ENCODE peak calls at places on chromosome 22, in ten cellular contexts. M is esophagus squamous epithelium; O is right lobe of liver; H is HCT116; D is body of pancreas; V is heart right ventricle; R is neuronal stem cell; X is psoas muscle; Q is tibial nerve; U is naive thymus-derived CD4-positive, alpha-beta T cell. S is an unnamed sample. For H3K4me1 and H3K27me3, the result is how much of the 10 kb centered on the place peaks cover.

GRCh38 chr22:46056169-46057041 is 79.4 kb upstream of the WNT7B start:
- DNase-seq in M (no peak), O (peak), H (no peak), D (peak), V (peak), R (no peak), X (peak), Q (peak), U (no peak), S (peak)

GRCh38 chr22:36340621-36341020 is 47.1 kb downstream of the MYH9 start:
- DNase-seq in M (no peak), O (peak), H (no peak), D (no peak), V (no peak), R (no peak), X (no peak), Q (no peak), U (no peak), S (peak)

GRCh38 chr22:43853328-43853931 is 8.9 kb downstream of the SULT4A1 start:
- DNase-seq in M (no peak), O (peak), H (no peak), D (no peak), V (no peak), R (no peak), X (peak), Q (no peak), U (no peak), S (no peak)

GRCh38 chr22:37018815-37019308 is 385 bp downstream of the TST start:
- DNase-seq in M (no peak), O (peak), H (no peak), D (peak), V (peak), R (peak), X (peak), Q (peak), U (no peak), S (no peak)

GRCh38 chr22:25933158-25933788 is 191.3 kb downstream of the MYO18B start:
- DNase-seq in M (no peak), O (no peak), H (no peak), D (no peak), V (no peak), R (no peak), X (no peak), Q (no peak), U (no peak), S (no peak)

GRCh38 chr22:45946805-45947600 is 30.0 kb downstream of the WNT7B start:
- DNase-seq in M (no peak), O (no peak), H (no peak), D (peak), V (no peak), R (no peak), X (no peak), Q (no peak), U (no peak), S (no peak)

GRCh38 chr22:42041784-42042183 is 28.8 kb downstream of the NAGA start:
- DNase-seq in M (no peak), O (no peak), H (no peak), D (no peak), V (no peak), R (no peak), X (no peak), Q (no peak), U (no peak), S (no peak)

GRCh38 chr22:21448627-21449416 is 18.4 kb upstream of the TMEM191C start:
- DNase-seq in M (no peak), O (no peak), H (no peak), D (peak), V (no peak), R (no peak), X (peak), Q (peak), U (no peak), S (peak)

GRCh38 chr22:24996420-24996952 is 44.0 kb downstream of the KIAA1671 start:
- DNase-seq in M (no peak), O (no peak), H (peak), D (no peak), V (no peak), R (peak), X (no peak), Q (no peak), U (no peak), S (peak)

GRCh38 chr22:44540756-44541670 is 43.0 kb upstream of the RTL6 start:
- DNase-seq in M (no peak), O (no peak), H (no peak), D (no peak), V (no peak), R (no peak), X (no peak), Q (no peak), U (no peak), S (no peak)

GRCh38 chr22:25388415-25388814 is 169.0 kb downstream of the CRYBB2 start:
- DNase-seq in M (no peak), O (no peak), H (no peak), D (no peak), V (no peak), R (no peak), X (no peak), Q (no peak), U (no peak), S (no peak)

GRCh38 chr22:43343262-43343988 is at the start of gene SCUBE1:
- DNase-seq in M (no peak), O (peak), H (no peak), D (peak), V (peak), R (peak), X (peak), Q (peak), U (no peak), S (no peak)

GRCh38 chr22:26763633-26764295 is 106.4 kb downstream of the MIAT start:
- DNase-seq in M (no peak), O (peak), H (no peak), D (no peak), V (no peak), R (no peak), X (no peak), Q (no peak), U (no peak), S (no peak)

GRCh38 chr22:36359172-36359973 is 28.4 kb downstream of the MYH9 start:
- DNase-seq in M (no peak), O (no peak), H (no peak), D (no peak), V (no peak), R (no peak), X (no peak), Q (no peak), U (no peak), S (no peak)

GRCh38 chr22:18088825-18089568 is 11.2 kb downstream of the PEX26 start:
- DNase-seq in M (no peak), O (no peak), H (no peak), D (peak), V (no peak), R (no peak), X (peak), Q (no peak), U (no peak), S (no peak)

GRCh38 chr22:43235445-43236400 is 48.8 kb upstream of the TTLL12 start:
- DNase-seq in M (no peak), O (peak), H (no peak), D (no peak), V (no peak), R (no peak), X (no peak), Q (no peak), U (no peak), S (no peak)

GRCh38 chr22:45226681-45227186 is 14.0 kb downstream of the KIAA0930 start:
- DNase-seq in M (no peak), O (peak), H (no peak), D (peak), V (no peak), R (no peak), X (peak), Q (no peak), U (no peak), S (no peak)

DNA sequence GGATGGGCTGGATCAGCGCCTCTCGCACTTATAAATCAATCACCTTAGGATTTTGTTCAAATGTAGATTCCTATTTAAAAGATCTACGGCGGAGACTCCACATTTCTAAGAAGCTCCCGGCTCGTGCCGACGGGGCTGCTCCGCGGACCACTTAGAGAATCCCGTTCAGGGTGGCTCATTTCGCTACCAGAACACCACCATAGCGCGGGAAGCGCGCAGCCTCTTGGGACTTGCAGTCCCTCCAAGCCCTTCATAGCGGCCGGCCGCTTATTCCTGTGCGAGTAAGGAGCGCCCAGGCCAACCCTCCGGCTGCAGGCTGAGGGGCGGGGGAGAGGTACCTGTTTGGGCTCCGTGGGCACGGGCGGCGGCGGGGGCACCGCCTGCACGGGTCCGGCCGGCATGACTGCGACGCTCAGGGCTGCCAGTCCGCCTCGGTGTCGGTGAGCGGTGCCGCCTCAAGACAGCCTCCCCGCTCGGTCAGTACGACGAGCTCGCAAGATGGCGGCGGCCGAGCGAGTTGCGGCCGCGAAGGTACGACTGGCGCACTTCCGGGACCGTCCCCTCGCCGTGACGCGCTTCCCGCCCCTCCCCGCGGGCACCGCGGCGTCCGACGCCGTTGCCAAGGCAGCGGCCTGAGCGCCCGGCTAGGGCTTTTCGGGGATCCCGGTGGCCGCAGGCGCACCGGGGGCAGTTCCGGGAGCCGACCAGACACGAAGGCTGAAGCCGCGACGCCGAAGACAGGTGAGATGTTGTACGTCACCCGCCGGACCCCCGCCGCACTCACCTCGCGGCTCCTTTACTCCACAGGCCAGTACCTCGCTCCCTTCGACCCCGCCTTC is at the start of the genes CCDC157 and SF3A1:
- DNase-seq in M (peak), O (peak), H (peak), D (peak), V (peak), R (peak), X (peak), Q (peak), U (peak), S (peak)
- H3K4me3 ChIP-seq in M (peak), O (peak), H (peak), D (peak), V (peak), R (peak), X (peak), Q (peak), U (peak), S (peak)

DNA sequence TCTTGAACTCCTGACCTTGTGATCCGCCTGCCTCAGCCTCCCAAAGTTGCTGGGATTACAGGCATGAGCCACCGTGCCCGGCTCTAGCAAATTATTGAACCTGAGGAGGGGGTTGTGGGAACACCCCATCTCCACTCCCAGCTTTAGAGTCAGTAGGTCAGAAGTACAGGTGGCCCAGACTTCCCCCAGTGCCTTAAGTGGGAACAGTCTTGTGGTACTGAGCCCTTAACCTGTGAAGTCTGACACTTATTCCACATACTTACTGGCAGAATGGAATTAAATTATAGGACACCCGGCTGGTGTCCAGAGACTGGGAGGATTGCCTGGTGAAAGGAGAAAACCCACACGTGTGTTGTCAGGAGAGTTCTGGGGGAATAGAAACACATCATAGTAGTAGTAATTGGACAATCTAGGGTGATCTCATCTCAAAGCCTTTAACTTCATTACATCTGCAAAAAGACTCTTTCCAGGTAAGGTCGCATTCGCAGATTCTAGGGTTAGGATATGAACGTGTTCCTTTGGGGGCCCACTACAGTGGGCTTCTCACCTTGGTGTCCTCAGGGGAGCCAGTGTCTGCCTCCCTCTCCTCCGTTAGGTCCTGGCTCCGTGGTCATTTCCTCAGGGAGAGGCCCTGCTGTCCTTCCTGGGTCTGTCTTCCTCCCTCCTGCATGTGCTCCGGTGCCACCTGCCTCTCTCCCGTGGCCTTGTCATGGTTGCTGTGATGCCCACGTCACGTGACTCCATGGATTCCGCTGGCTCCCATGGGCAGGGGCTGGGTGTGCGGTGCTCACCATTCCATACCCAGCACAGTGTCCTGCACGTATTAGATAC is 63.8 kb downstream of the BCR start:
- DNase-seq in M (no peak), O (no peak), H (no peak), D (no peak), V (no peak), R (no peak), X (peak), Q (no peak), U (no peak), S (no peak)
- H3K4me1 ChIP-seq in M (half or more), O (under half), H (under half), D (under half), V (half or more), R (under half), X (under half), Q (under half), U (half or more), S (half or more)

GRCh38 chr22:29393019-29393608 is 4.7 kb upstream of the AP1B1 start:
- DNase-seq in M (no peak), O (no peak), H (no peak), D (no peak), V (no peak), R (no peak), X (no peak), Q (no peak), U (no peak), S (no peak)
- H3K27me3 ChIP-seq in M (under half), O (under half), H (under half), D (under half), V (under half), R (under half), X (under half), Q (under half), U (under half), S (under half)

GRCh38 chr22:39388261-39389011 is 11.1 kb upstream of the TAB1 start:
- DNase-seq in M (no peak), O (peak), H (peak), D (peak), V (peak), R (peak), X (peak), Q (peak), U (peak), S (no peak)
- H3K4me3 ChIP-seq in M (peak), O (peak), H (peak), D (peak), V (peak), R (peak), X (peak), Q (peak), U (peak), S (no peak)

GRCh38 chr22:49789289-49790141 is 38.2 kb downstream of the BRD1 start:
- DNase-seq in M (no peak), O (no peak), H (no peak), D (no peak), V (peak), R (no peak), X (peak), Q (peak), U (peak), S (no peak)
- H3K4me1 ChIP-seq in M (half or more), O (under half), H (under half), D (under half), V (half or more), R (under half), X (half or more), Q (under half), U (under half), S (under half)

GRCh38 chr22:39547587-39547947 is 15.0 kb upstream of the RPS19BP1 start:
- DNase-seq in M (no peak), O (no peak), H (no peak), D (no peak), V (no peak), R (no peak), X (no peak), Q (no peak), U (no peak), S (no peak)

GRCh38 chr22:39546064-39546365 is 13.5 kb upstream of the RPS19BP1 start:
- DNase-seq in M (no peak), O (no peak), H (no peak), D (no peak), V (no peak), R (no peak), X (no peak), Q (no peak), U (no peak), S (no peak)

GRCh38 chr22:39545310-39546063 is 12.9 kb upstream of the RPS19BP1 start:
- DNase-seq in M (no peak), O (no peak), H (no peak), D (peak), V (peak), R (peak), X (peak), Q (no peak), U (peak), S (peak)

GRCh38 chr22:39543095-39543494 is 10.5 kb upstream of the RPS19BP1 start:
- DNase-seq in M (no peak), O (no peak), H (no peak), D (no peak), V (no peak), R (no peak), X (no peak), Q (no peak), U (no peak), S (peak)

DNA sequence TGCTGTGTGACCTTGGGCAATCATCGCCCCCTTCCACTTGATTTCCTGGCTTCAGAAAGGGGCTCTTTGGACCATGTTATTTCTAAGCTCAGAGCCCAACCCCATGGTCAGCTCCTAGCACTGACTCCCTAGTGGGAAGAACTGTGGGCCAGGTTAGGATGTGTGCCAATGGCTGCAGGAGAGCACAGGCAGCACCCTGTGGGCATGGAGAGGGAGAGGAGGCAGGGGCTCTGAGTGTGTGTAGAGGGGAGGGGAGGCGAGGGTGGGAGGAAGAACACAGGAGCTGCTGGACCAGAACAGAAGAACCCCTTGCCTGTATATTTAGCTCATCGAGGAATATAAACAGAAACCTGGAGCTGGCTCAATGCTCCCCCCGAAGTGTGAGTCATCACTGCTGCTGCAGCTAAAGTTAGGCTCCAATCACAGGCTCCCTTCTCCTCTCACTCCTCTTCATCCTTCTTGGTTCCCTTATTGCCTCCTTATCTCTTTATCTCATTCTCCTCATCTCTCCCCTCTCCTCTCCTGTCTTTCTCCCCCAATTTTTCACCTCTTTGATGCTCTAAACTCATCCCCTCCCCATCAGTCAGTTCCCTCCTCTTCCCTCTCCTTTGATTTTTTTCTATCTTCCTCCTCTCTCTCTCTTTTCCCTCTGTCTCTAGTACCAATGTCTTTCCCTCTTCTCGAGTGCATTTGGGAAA is 14.5 kb upstream of the RPS19BP1 start:
- DNase-seq in M (no peak), O (no peak), H (no peak), D (no peak), V (no peak), R (no peak), X (peak), Q (no peak), U (no peak), S (no peak)
- H3K27me3 ChIP-seq in M (under half), O (under half), H (under half), D (under half), V (half or more), R (under half), X (under half), Q (half or more), U (under half), S (under half)

GRCh38 chr22:49188591-49188990 is 639.1 kb downstream of the BRD1 start:
- DNase-seq in M (no peak), O (no peak), H (no peak), D (no peak), V (no peak), R (no peak), X (peak), Q (no peak), U (no peak), S (no peak)

GRCh38 chr22:49185312-49185969 is 642.2 kb downstream of the BRD1 start:
- DNase-seq in M (no peak), O (no peak), H (no peak), D (no peak), V (no peak), R (no peak), X (peak), Q (no peak), U (no peak), S (no peak)

GRCh38 chr22:49186293-49186692 is 641.4 kb downstream of the BRD1 start:
- DNase-seq in M (no peak), O (no peak), H (no peak), D (no peak), V (no peak), R (no peak), X (no peak), Q (no peak), U (no peak), S (no peak)

GRCh38 chr22:49188091-49188490 is 639.6 kb downstream of the BRD1 start:
- DNase-seq in M (no peak), O (no peak), H (peak), D (no peak), V (no peak), R (no peak), X (no peak), Q (no peak), U (no peak), S (no peak)

GRCh38 chr22:49186756-49187155 is 640.9 kb downstream of the BRD1 start:
- DNase-seq in M (no peak), O (no peak), H (no peak), D (no peak), V (no peak), R (no peak), X (peak), Q (no peak), U (no peak), S (no peak)
- H3K4me3 ChIP-seq in M (no peak), O (no peak), H (no peak), D (no peak), V (no peak), R (no peak), X (no peak), Q (no peak), U (no peak), S (no peak)

S was measured in Caco-2.